ENCODE peak calls at places on chromosomes 3 and 15, in four cellular contexts. K, B, I and W are unnamed samples.

GRCh38 chr3:129723558-129724324 is 117.3 kb upstream of the PLXND1 start:
- DNase-seq in I (peak), K (no peak), B (no peak), W (no peak)

GRCh38 chr3:64685800-64686445 is 1.9 kb downstream of the ADAMTS9 start:
- DNase-seq in B (peak), I (peak), K (no peak), W (no peak)

GRCh38 chr15:73889725-73890124 is 16.4 kb downstream of the TBC1D21 start:
- DNase-seq in I (no peak), K (no peak), B (no peak), W (no peak)

GRCh38 chr15:68658151-68658550 is 79.4 kb downstream of the CORO2B start:
- DNase-seq in B (peak), I (no peak), K (no peak), W (no peak)

GRCh38 chr3:8113649-8114048 is 388.0 kb upstream of the LMCD1 start:
- DNase-seq in B (no peak), I (no peak), K (no peak), W (no peak)

GRCh38 chr3:177185035-177185574 is 12.2 kb downstream of the TBL1XR1 start:
- DNase-seq in K (no peak), B (no peak), I (no peak), W (no peak)

GRCh38 chr15:100759698-100760356 is 119.8 kb upstream of the ALDH1A3 start:
- DNase-seq in I (no peak), B (no peak), K (no peak), W (peak)

GRCh38 chr15:92392462-92392861 is 1.2 kb upstream of the ST8SIA2 start:
- DNase-seq in B (no peak), I (no peak), K (no peak), W (no peak)

GRCh38 chr3:21936207-21936606 is 185.2 kb upstream of the ZNF385D start:
- DNase-seq in I (no peak), K (no peak), B (no peak), W (no peak)

GRCh38 chr3:55333041-55333440 is 154.1 kb downstream of the WNT5A start:
- DNase-seq in K (no peak), B (no peak), I (no peak), W (no peak)

GRCh38 chr3:56200251-56200650 is 268.0 kb downstream of the ERC2 start:
- DNase-seq in K (no peak), I (no peak), B (no peak), W (no peak)

GRCh38 chr3:170614214-170614966 is 28.5 kb upstream of the SLC7A14 start:
- DNase-seq in K (peak), B (no peak), I (no peak), W (peak)

GRCh38 chr3:66485291-66485968 is 15.4 kb downstream of the LRIG1 start:
- DNase-seq in K (no peak), B (no peak), I (no peak), W (no peak)

GRCh38 chr3:55587476-55587875 is 100.4 kb upstream of the WNT5A start:
- DNase-seq in I (no peak), B (no peak), K (no peak), W (no peak)

GRCh38 chr15:67543348-67543718 is 830 bp downstream of the MAP2K5 start:
- DNase-seq in K (no peak), I (peak), B (peak), W (no peak)

GRCh38 chr3:184825456-184825855 is 13.5 kb downstream of the VPS8 start:
- DNase-seq in B (no peak), I (peak), K (no peak), W (no peak)

GRCh38 chr3:126339466-126339865 is 17.7 kb downstream of the KLF15 start:
- DNase-seq in B (no peak), K (no peak), I (peak), W (no peak)

GRCh38 chr15:79179108-79179561 is 88.6 kb upstream of the RASGRF1 start:
- DNase-seq in B (no peak), I (no peak), K (no peak), W (no peak)

GRCh38 chr15:68208136-68208535 is 3.0 kb upstream of the CALML4 start:
- DNase-seq in I (no peak), B (no peak), K (no peak), W (no peak)

GRCh38 chr3:196793224-196793623 is 53.6 kb downstream of the PAK2 start:
- DNase-seq in B (no peak), I (no peak), K (no peak), W (peak)

GRCh38 chr15:68431792-68432401 is at the start of gene ITGA11:
- DNase-seq in I (peak), K (peak), B (no peak), W (no peak)

GRCh38 chr3:132553811-132554210 is 43.3 kb upstream of the ACKR4 start:
- DNase-seq in I (no peak), K (no peak), B (no peak), W (no peak)

GRCh38 chr3:132545471-132545870 is 51.6 kb upstream of the ACKR4 start:
- DNase-seq in B (no peak), K (no peak), I (no peak), W (no peak)

GRCh38 chr3:132550579-132551305 is 46.3 kb upstream of the ACKR4 start:
- DNase-seq in K (peak), B (no peak), I (no peak), W (no peak)

GRCh38 chr3:132549890-132550578 is 47.0 kb upstream of the ACKR4 start:
- DNase-seq in B (no peak), K (no peak), I (no peak), W (no peak)

DNA sequence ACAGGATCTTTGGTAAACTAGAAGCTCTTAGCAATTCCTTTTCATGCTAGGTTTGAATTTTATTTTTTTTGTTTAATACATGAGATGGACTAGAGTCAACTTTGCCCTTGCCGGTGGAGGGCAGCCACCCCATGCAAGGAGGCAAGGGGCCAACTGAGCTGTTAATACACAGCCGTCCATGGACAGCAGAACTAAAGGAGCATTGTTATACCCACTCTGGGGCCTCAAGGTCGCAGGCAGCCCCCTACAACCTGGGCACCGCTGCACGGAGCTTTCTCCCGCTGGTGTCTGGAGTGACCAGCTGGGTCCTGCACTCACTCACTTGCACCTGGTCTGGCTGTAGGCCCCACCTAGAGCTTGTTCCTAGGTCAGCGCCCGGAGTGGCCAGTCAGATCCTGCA is 47.9 kb upstream of the ACKR4 start:
- DNase-seq in B (no peak), I (no peak), K (no peak), W (no peak)
- TF ChIP-seq POLR2AphosphoS5 in B (no peak), I (no peak), K (no peak), W (no peak)

GRCh38 chr15:81323559-81323943 is 390 bp downstream of the STARD5 start:
- DNase-seq in I (no peak), K (no peak), B (no peak), W (no peak)
- TF ChIP-seq POLR2AphosphoS5 in I (no peak), K (no peak), B (no peak), W (no peak)

DNA sequence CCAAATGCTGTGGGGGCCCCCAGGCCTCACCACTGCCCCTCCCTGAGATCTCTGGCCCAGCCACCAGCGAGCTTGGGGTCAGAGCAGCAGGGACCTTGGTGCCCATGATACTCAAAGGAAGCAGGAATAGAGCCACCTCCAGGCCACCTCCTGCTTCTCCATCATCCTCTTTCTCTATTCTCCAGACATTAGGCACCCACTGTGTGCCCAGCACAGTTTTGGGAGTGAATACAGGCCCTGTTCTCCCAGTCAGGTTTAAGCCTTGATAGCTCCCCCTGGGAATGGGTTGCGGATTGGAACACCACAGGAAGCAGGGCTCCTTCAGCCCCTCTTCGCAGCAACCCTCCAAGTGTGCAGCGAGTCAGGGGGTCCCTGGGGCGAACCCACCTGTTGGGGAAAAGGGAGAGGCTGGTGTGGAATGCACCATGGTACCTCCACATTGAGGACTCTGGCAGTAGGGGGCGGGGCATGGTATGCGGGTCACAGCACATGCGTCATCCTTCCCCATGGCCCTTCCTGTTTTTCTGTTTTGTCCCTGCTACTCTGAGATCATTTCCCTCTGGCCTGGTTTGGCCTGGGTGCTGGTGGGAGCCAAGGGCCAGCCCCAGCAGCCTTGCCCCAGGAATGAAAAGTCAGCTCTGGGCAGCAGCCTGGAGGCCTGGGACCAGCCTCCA is 14.2 kb upstream of the SEMA3B start:
- DNase-seq in B (peak), I (no peak), K (peak), W (no peak)
- TF ChIP-seq POLR2AphosphoS5 in B (peak), I (no peak), K (no peak), W (no peak)

DNA sequence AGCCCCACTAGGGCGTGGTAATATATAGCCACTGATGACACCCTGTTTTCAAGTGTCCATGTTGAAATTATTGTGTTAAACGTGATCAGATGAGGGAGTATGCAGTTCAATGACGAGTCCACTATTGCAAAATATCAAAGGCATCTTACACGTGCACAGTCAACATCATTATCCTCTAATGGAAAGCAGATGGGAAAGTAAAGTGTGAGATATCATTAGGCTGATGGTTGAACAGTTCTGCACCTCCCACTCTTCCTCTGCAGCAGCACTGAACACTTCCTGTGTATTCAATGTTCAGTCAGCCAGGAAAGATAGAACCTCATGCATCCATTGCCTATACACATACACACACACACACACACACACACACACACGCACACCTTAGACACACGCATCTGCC is 431.8 kb upstream of the CCDC54 start:
- DNase-seq in I (no peak), K (no peak), B (no peak), W (no peak)
- TF ChIP-seq POLR2AphosphoS5 in I (no peak), K (no peak), B (no peak), W (no peak)

GRCh38 chr3:188707396-188708288 is 464.1 kb upstream of the TPRG1 start:
- DNase-seq in B (no peak), I (no peak), K (no peak), W (no peak)

GRCh38 chr3:188706599-188706998 is 465.2 kb upstream of the TPRG1 start:
- DNase-seq in B (no peak), K (no peak), I (no peak), W (no peak)

GRCh38 chr3:188712257-188712924 is 459.4 kb upstream of the TPRG1 start:
- DNase-seq in B (no peak), K (peak), I (no peak), W (no peak)

GRCh38 chr3:188706176-188706575 is 465.6 kb upstream of the TPRG1 start:
- DNase-seq in I (no peak), B (no peak), K (no peak), W (no peak)

DNA sequence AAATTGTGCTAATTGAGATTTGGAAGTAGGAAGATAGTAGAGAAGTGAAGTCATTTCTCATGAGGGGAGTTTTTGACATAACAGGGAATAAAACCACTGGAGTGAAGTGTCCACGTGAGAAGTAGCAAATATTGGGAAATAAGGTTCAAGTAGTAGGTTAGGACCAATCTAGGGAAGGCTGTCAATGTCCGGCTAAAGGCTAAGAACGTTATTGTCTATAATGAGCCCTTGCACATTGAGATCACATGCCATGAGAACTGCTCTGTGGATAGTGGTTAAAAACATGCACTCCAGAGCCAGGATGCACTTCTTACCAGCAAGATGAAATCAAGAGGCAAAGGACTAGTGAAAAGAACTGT is 459.9 kb upstream of the TPRG1 start:
- DNase-seq in I (no peak), K (no peak), B (no peak), W (no peak)
- TF ChIP-seq POLR2AphosphoS5 in I (no peak), K (no peak), B (no peak), W (no peak)